ENCODE peak calls at places on chromosomes 13 and 19, in six cellular contexts. U, I, E, B, H and M are unnamed samples. For H3K36me3, the result is how much of the 10 kb centered on the place peaks cover.

GRCh38 chr13:30108913-30109237 is 198.5 kb downstream of the KATNAL1 start:
- DNase-seq in I (no peak), B (no peak), E (no peak), U (no peak), H (peak), M (peak)

GRCh38 chr13:43289458-43290255 is 266.3 kb downstream of the DNAJC15 start:
- DNase-seq in I (no peak), H (no peak), U (no peak), B (no peak), E (no peak), M (no peak)

GRCh38 chr19:39007096-39007495 is 25.3 kb downstream of the FBXO27 start:
- DNase-seq in U (no peak), B (no peak), E (no peak), H (no peak), I (no peak), M (no peak)

GRCh38 chr19:7197169-7197759 is 97.0 kb downstream of the INSR start:
- DNase-seq in H (peak), E (peak), B (peak), I (peak), U (peak), M (peak)

GRCh38 chr19:45311640-45312039 is 11.0 kb downstream of the CKM start:
- DNase-seq in H (no peak), U (no peak), E (no peak), I (no peak), B (no peak), M (no peak)

GRCh38 chr19:3270908-3271307 is 46.4 kb downstream of the CELF5 start:
- DNase-seq in B (peak), H (no peak), I (no peak), U (no peak), E (peak), M (no peak)

GRCh38 chr13:30711375-30711774 is 24.0 kb upstream of the ALOX5AP start:
- DNase-seq in H (no peak), I (no peak), U (no peak), B (no peak), E (peak), M (no peak)

GRCh38 chr13:111202745-111203144 is 87.6 kb downstream of the ARHGEF7 start:
- DNase-seq in I (no peak), B (peak), H (no peak), E (peak), U (no peak), M (no peak)

GRCh38 chr13:59680429-59681024 is 483.2 kb downstream of the DIAPH3 start:
- DNase-seq in I (no peak), H (no peak), E (no peak), U (no peak), B (peak), M (no peak)

GRCh38 chr13:59770451-59770850 is 393.3 kb downstream of the DIAPH3 start:
- DNase-seq in U (no peak), E (no peak), H (no peak), I (no peak), B (no peak), M (no peak)

GRCh38 chr13:31037874-31038475 is 105.5 kb downstream of the TEX26 start:
- DNase-seq in I (no peak), E (no peak), B (no peak), U (no peak), H (no peak), M (no peak)

GRCh38 chr19:1789282-1790020 is 22.6 kb downstream of the ATP8B3 start:
- DNase-seq in E (no peak), B (no peak), I (no peak), U (no peak), H (no peak), M (no peak)

GRCh38 chr19:28416245-28416644 is 796.7 kb downstream of the UQCRFS1 start:
- DNase-seq in U (no peak), E (no peak), B (no peak), I (no peak), H (no peak), M (no peak)

GRCh38 chr13:54709546-54709945 is 1680.9 kb downstream of the OLFM4 start:
- DNase-seq in U (no peak), H (no peak), I (no peak), E (no peak), B (no peak), M (no peak)

GRCh38 chr19:4977299-4978174 is 8.6 kb downstream of the KDM4B start:
- DNase-seq in U (no peak), E (peak), B (no peak), I (peak), H (no peak), M (no peak)

GRCh38 chr19:39845621-39846175 is 481 bp downstream of the FBL start:
- DNase-seq in H (no peak), E (no peak), U (no peak), I (no peak), B (peak), M (no peak)

DNA sequence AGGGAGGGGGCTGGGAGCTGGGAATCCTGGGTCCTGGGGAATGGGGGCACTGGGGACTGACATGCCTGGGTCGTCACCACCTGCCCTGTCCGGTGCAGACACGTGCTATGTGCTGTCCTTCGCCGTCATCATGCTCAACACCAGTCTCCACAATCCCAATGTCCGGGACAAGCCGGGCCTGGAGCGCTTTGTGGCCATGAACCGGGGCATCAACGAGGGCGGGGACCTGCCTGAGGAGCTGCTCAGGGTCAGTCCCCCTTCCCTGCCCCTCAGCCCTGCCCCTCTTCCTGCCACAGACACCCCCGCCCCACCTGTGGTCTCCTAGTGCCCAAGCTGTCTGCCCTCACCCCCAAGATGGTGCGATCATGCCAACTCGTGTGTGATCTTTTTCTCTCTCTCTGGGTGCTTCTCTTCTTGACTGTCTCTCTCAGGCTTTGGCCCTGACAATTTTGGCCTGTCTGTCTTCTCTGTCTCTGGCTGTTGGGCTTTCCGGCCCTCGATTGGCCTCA is 5.0 kb downstream of the CYTH2 start:
- DNase-seq in H (no peak), E (no peak), B (no peak), U (no peak), I (no peak), M (no peak)
- H3K36me3 ChIP-seq in H (under half), E (half or more), B (half or more), U (half or more), I (half or more), M (under half)

GRCh38 chr13:24613755-24614154 is 66.5 kb upstream of the ATP12A start:
- DNase-seq in I (no peak), H (no peak), B (no peak), E (no peak), U (no peak), M (no peak)
- TF ChIP-seq CTCF in I (no peak), H (no peak), B (no peak), E (no peak), U (no peak), M (no peak)

DNA sequence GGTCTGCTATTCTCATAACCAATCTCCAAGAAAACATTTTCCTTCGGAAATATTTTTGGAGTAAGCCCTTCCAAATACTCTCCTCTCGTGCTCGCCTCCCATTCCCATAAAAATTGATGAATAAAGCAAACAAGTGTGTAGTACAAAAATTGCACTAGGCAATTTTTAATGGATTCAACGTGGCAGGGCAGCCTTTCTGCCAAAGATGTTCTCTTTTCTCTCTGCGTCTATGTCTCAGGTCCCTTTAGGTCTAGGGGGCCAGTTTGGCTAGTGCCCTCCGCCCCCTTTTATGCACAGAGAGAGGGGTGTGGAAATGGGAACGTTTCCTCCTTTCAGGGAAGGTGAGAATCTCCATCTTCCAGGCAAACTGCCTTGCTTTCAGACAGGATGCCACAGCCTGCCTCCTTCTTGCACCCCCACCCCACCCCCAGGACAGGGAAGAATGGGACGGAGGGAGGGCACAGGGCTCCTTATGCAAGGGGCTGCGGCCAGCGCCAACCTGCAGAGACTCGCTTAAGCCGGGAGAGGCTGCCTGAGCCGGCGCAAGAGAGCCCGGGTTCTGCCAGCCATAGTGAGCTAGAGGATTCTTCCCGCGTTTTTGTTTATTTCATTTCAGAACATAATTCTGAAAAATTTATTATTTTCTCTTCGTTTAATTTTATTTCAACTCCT is 2.7 kb upstream of the ZIC2 start:
- DNase-seq in B (no peak), H (peak), E (no peak), I (no peak), U (no peak), M (peak)
- H3K36me3 ChIP-seq in B (under half), H (under half), E (under half), I (under half), U (under half), M (under half)

GRCh38 chr13:75331792-75332349 is 150.1 kb downstream of the TBC1D4 start:
- DNase-seq in I (no peak), B (no peak), U (no peak), E (no peak), H (no peak), M (no peak)

GRCh38 chr13:75333103-75333502 is 148.9 kb downstream of the TBC1D4 start:
- DNase-seq in I (no peak), B (no peak), U (no peak), E (no peak), H (no peak), M (no peak)

GRCh38 chr13:75329097-75329496 is 152.9 kb downstream of the TBC1D4 start:
- DNase-seq in I (no peak), E (no peak), B (no peak), U (no peak), H (no peak), M (no peak)

GRCh38 chr13:75329723-75330122 is 152.2 kb downstream of the TBC1D4 start:
- DNase-seq in U (no peak), I (no peak), B (no peak), H (no peak), E (no peak), M (no peak)

GRCh38 chr13:75330770-75331169 is 151.2 kb downstream of the TBC1D4 start:
- DNase-seq in B (no peak), E (no peak), U (no peak), H (no peak), I (no peak), M (no peak)
- TF ChIP-seq CTCF in B (no peak), E (no peak), U (no peak), H (no peak), I (no peak), M (no peak)

GRCh38 chr19:16121141-16121540 is 9.5 kb downstream of the RAB8A start:
- DNase-seq in U (no peak), I (no peak), B (no peak), E (no peak), H (no peak), M (no peak)
- H3K36me3 ChIP-seq in U (half or more), I (half or more), B (half or more), E (half or more), H (under half), M (under half)

GRCh38 chr13:71759506-71760225 is 107.3 kb downstream of the DACH1 start:
- DNase-seq in H (no peak), B (no peak), U (no peak), I (no peak), E (no peak), M (peak)

GRCh38 chr13:71751074-71751473 is 115.9 kb downstream of the DACH1 start:
- DNase-seq in H (no peak), E (no peak), B (no peak), I (no peak), U (no peak), M (no peak)

GRCh38 chr13:71760226-71760591 is 106.8 kb downstream of the DACH1 start:
- DNase-seq in I (no peak), H (no peak), B (no peak), E (no peak), U (no peak), M (no peak)

GRCh38 chr13:71758823-71759222 is 108.2 kb downstream of the DACH1 start:
- DNase-seq in E (no peak), U (no peak), I (no peak), B (no peak), H (no peak), M (no peak)

GRCh38 chr13:71754407-71754974 is 112.5 kb downstream of the DACH1 start:
- DNase-seq in B (no peak), U (no peak), E (no peak), H (no peak), I (no peak), M (no peak)
- TF ChIP-seq CTCF in B (peak), U (no peak), E (no peak), H (no peak), I (no peak), M (no peak)

GRCh38 chr13:45335397-45336024 is 5.5 kb downstream of the TPT1 start:
- DNase-seq in U (no peak), B (no peak), I (no peak), E (no peak), H (no peak), M (no peak)
- H3K36me3 ChIP-seq in U (half or more), B (half or more), I (half or more), E (half or more), H (under half), M (half or more)

DNA sequence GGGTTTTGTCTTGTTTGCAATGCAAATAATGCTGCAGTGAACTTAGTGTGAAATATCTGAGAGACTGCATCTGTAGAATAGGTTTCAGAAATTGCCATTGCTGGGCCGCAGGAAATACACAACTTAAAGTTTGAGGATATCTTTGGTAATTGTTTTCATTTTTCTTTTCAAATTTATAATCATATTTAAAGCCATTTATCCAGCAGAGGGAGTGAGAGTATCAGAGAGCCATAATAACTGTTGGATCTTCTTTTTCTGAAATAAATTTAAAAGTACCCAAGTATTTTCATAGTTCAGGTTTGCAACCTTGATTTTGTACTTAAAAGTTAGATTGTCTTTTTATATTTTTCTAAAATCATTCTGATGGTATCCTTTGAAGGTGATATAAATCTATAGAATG is 99.4 kb downstream of the ZMYM2 start:
- DNase-seq in U (no peak), H (no peak), E (no peak), B (no peak), I (no peak), M (no peak)
- TF ChIP-seq CTCF in U (no peak), H (no peak), E (no peak), B (peak), I (no peak), M (no peak)

GRCh38 chr19:24071078-24071477 is 15.9 kb upstream of the ZNF254 start:
- DNase-seq in U (no peak), I (no peak), H (no peak), B (no peak), E (no peak), M (no peak)
- H3K36me3 ChIP-seq in U (under half), I (under half), H (under half), B (under half), E (under half), M (under half)

DNA sequence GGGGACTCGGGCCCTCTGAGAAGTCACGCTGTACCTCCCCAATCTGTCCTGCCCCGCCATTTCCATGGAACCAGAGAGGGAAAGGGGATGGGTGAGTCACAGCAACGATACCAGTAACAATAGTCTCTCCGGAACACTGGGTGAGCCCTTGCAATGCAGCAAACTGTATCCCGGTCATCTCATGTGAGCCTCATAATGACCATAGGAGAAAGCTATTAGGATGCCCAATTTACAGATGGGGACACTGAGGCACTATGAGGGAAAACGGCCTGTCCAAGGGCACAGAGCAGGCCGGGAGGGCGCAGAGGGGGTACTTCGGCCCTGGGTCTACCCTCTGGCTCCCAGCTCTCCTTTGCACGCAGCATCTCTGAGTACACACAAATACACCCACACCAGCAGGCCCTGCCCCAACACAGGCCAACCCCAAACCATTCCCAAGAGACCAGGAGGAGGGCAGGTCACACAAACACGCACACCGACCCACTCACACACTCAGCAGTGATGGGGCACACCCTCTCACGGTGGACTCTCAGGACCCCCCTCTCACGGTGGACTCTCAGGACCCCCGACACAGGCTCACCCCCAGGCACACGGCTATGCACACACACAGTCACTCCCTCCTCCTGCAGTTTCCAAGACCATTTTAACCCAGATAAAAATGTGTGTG is 18.2 kb downstream of the LRRC4B start:
- DNase-seq in E (no peak), B (no peak), U (no peak), H (no peak), I (no peak), M (no peak)
- TF ChIP-seq CTCF in E (no peak), B (no peak), U (no peak), H (no peak), I (no peak), M (no peak)